ENCODE peak calls at places on chromosomes 12 and 14, in four cellular contexts. F is GM12878, R is uterus, W is adrenal gland. A is an unnamed sample.

GRCh38 chr12:40156031-40156764 is 50.3 kb upstream of the SLC2A13 start:
- DNase-seq in F (no peak), R (no peak), W (no peak), A (no peak)

GRCh38 chr14:61889914-61890351 is 127.7 kb downstream of the SNAPC1 start:
- DNase-seq in F (peak; percentile 81), R (no peak), W (no peak), A (no peak)

GRCh38 chr12:124709722-124710656 is 142.6 kb upstream of the NCOR2 start:
- DNase-seq in F (no peak), R (no peak), W (no peak), A (no peak)

GRCh38 chr14:51564460-51564859 is 87.2 kb upstream of the FRMD6 start:
- DNase-seq in F (no peak), R (no peak), W (no peak), A (no peak)

GRCh38 chr12:128959931-128960330 is 106.7 kb downstream of the GLT1D1 start:
- DNase-seq in F (no peak), R (no peak), W (no peak), A (no peak)

GRCh38 chr12:108337235-108338223 is 1.6 kb downstream of the CMKLR1 start:
- DNase-seq in F (no peak), R (no peak), W (peak; percentile 23), A (peak; percentile 26)

GRCh38 chr14:92945544-92945943 is 22.6 kb downstream of the CHGA start:
- DNase-seq in F (no peak), R (no peak), W (no peak), A (no peak)

GRCh38 chr12:53966385-53967133 is 6.4 kb upstream of the HOXC11 start:
- DNase-seq in F (no peak), R (no peak), W (no peak), A (no peak)

GRCh38 chr12:67222302-67222701 is 46.9 kb upstream of the CAND1 start:
- DNase-seq in F (no peak), R (no peak), W (peak; percentile 8), A (peak; percentile 16)

GRCh38 chr12:96401061-96401871 is 1.0 kb upstream of the CDK17 start:
- DNase-seq in F (peak; percentile 72), R (no peak), W (peak; percentile 35), A (peak; percentile 21)

GRCh38 chr12:108495054-108495453 is 20.0 kb upstream of the FICD start:
- DNase-seq in F (no peak), R (no peak), W (no peak), A (peak; percentile 41)

GRCh38 chr12:122022393-122023338 is 982 bp downstream of the BCL7A start:
- DNase-seq in F (no peak), R (no peak), W (peak; percentile 33), A (no peak)

GRCh38 chr14:88749139-88749538 is 43.6 kb downstream of the EML5 start:
- DNase-seq in F (no peak), R (no peak), W (no peak), A (no peak)

GRCh38 chr14:83416476-83416875 is 1882.8 kb upstream of the SEL1L start:
- DNase-seq in F (no peak), R (no peak), W (no peak), A (no peak)

GRCh38 chr12:88572785-88573565 is 7.3 kb downstream of the KITLG start:
- DNase-seq in F (no peak), R (no peak), W (no peak), A (no peak)

GRCh38 chr12:8501720-8502119 is 11.6 kb upstream of the CLEC4D start:
- DNase-seq in F (no peak), R (no peak), W (no peak), A (no peak)

GRCh38 chr14:96055065-96055752 is 16.0 kb downstream of the C14orf132 start:
- DNase-seq in F (no peak), R (no peak), W (no peak), A (no peak)

GRCh38 chr12:18135509-18135908 is 45.5 kb upstream of the RERGL start:
- DNase-seq in F (no peak), R (no peak), W (no peak), A (no peak)

GRCh38 chr12:130858084-130858483 is 13.8 kb upstream of the RAN start:
- DNase-seq in F (no peak), R (no peak), W (no peak), A (no peak)

GRCh38 chr12:865614-866013 is 83.9 kb downstream of the RAD52 start:
- DNase-seq in F (no peak), R (no peak), W (no peak), A (no peak)

GRCh38 chr12:30448038-30448437 is 247.6 kb downstream of the IPO8 start:
- DNase-seq in F (no peak), R (no peak), W (no peak), A (no peak)

GRCh38 chr14:67358914-67359313 is 690 bp downstream of the ATP6V1D start:
- DNase-seq in F (no peak), R (no peak), W (no peak), A (no peak)

GRCh38 chr14:102187583-102188001 is 47.9 kb downstream of the WDR20 start:
- DNase-seq in F (no peak), R (no peak), W (peak; percentile 35), A (no peak)

GRCh38 chr12:53378705-53379388 is 1.1 kb upstream of the SP1 start:
- DNase-seq in F (no peak), R (no peak), W (no peak), A (no peak)

GRCh38 chr14:53842938-53843337 is 113.7 kb downstream of the BMP4 start:
- DNase-seq in F (no peak), R (no peak), W (no peak), A (no peak)

GRCh38 chr12:109928058-109928656 is 28.1 kb downstream of the TCHP start:
- DNase-seq in F (no peak), R (no peak), W (no peak), A (no peak)

GRCh38 chr14:36317650-36318049 is 2.8 kb downstream of the MBIP start:
- DNase-seq in F (no peak), R (no peak), W (no peak), A (no peak)

GRCh38 chr14:92877757-92878431 is 45.1 kb upstream of the CHGA start:
- DNase-seq in F (no peak), R (peak; percentile 53), W (peak; percentile 79), A (peak; percentile 65)

DNA sequence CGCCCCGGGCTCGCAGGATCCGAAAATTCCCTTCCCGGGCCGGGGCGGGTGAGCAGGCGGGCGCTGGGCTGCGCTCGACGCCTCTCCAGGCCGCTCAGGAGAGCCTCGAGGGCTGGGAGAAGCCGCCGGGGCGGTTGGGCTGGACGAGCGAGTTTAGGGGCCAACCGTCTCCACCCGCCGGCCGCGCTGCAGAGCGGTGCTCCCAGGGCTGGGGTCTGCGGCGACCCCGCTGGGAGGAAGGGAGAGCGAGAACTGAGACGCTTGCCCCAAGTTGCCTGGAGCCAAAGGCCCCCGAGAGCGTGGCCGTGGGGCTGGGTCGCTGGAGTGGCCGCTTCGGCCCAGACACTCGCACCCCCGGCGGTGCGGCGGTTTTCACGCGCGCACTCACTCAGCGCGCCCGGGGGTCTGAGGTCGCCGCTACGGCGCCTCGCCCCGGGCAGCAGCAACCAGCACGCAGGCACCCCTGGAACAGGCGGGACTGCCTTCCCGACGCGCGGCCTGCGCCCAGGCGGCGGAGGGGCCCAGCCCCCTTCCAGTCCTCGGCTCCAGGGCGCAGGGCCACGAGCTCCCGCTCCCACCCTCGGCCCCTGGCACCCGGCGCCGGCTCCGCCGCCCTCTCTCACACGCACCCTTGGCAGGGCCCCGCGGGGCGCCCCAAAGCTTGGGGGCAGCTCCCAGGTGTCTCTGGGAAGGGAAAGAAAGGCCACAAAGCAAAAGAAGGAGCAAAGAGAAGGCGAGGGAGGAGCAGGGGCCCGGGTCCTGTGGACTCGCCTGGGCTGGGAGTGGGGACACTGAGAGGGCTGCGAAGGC is 586 bp upstream of the EFS start:
- DNase-seq in F (no peak), R (no peak), W (no peak), A (no peak)
- TF ChIP-seq POLR2A in F (no peak), R (no peak), W (no peak), A (no peak)

GRCh38 chr14:75430526-75430925 is 2.7 kb downstream of the JDP2 start:
- DNase-seq in F (no peak), R (no peak), W (no peak), A (peak; percentile 50)
- TF ChIP-seq CTCF in F (no peak), R (no peak), W (no peak), A (no peak)

GRCh38 chr14:105685003-105685402 is 158.6 kb downstream of the TMEM121 start:
- DNase-seq in F (no peak), R (no peak), W (no peak), A (no peak)
- TF ChIP-seq POLR2A in F (no peak), R (no peak), W (no peak), A (no peak)

DNA sequence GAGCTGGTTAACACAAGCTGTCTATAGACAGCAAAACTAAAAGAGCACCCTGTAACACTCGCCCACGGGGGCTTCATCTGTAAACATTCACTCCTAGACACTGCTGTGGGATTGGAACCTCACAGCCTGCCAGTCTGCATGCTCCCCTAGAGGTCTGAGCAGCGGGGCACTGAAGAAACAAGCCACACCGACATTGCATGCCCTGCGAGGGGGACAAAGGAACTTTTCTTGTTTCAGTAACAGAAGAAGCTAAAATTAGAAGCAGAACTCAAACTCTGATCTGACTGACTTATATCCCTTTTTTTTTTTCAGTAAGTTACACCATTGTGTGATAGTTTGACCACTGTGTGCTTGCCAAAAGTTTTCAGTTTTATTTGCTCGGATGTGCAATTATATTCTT is 100.3 kb downstream of the EPS8 start:
- DNase-seq in F (no peak), R (no peak), W (no peak), A (no peak)
- TF ChIP-seq CTCF in F (no peak), R (no peak), W (no peak), A (no peak)

GRCh38 chr14:105844047-105844630 is 317.8 kb downstream of the TMEM121 start:
- DNase-seq in F (no peak), R (no peak), W (no peak), A (no peak)

GRCh38 chr14:105844810-105845724 is 318.7 kb downstream of the TMEM121 start:
- DNase-seq in F (no peak), R (no peak), W (no peak), A (no peak)

GRCh38 chr14:105847400-105847799 is 321.0 kb downstream of the TMEM121 start:
- DNase-seq in F (no peak), R (no peak), W (no peak), A (no peak)

GRCh38 chr14:105845725-105846309 is 319.4 kb downstream of the TMEM121 start:
- DNase-seq in F (no peak), R (no peak), W (no peak), A (no peak)

DNA sequence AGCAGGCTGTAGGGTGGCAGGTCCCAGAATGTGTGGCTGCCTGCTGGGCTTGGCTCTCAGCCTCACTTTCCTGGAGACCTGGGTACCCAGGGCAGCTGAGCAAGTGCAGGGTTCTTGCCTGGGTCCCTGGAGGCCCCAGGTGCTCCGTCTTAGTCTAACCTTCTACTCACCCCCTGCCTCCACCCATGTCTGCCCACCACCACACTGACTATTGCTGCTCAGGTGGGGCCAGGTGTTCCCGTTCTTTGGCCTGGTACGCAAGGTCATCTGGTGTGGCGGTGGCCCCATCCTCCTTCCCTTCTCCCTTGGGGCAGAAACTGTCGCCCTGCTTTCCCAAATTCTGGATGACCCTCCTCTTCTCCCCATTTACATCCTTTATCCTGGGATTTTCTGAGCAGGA is 319.9 kb downstream of the TMEM121 start:
- DNase-seq in F (no peak), R (no peak), W (no peak), A (no peak)
- TF ChIP-seq POLR2A in F (no peak), R (no peak), W (no peak), A (no peak)

GRCh38 chr12:13976880-13977279 is 4.5 kb downstream of the GRIN2B start:
- DNase-seq in F (no peak), R (no peak), W (no peak), A (no peak)
- TF ChIP-seq CTCF in F (no peak), R (no peak), W (no peak), A (no peak)